ENCODE peak calls at places on chromosomes 12 and 14, in four cellular contexts. N is mesenteric fat pad; Z is NCI-H774; H is stimulated activated CD4-positive, alpha-beta T cell treated with anti-CD3 and anti-CD28 coated beads, Interleukin-2, amount 100 ng/mL, for 24 hours. V is an unnamed sample.

GRCh38 chr12:90970471-90970870 is 15.5 kb upstream of the CCER1 start:
- DNase-seq in N (no peak), H (no peak), Z (no peak), V (no peak)

GRCh38 chr12:84911331-84912190 is 1.0 kb downstream of the SLC6A15 start:
- DNase-seq in Z (peak; percentile 82), N (no peak), H (peak; percentile 2), V (peak; percentile 87)

GRCh38 chr12:128486951-128487350 is 220.0 kb downstream of the TMEM132C start:
- DNase-seq in H (no peak), Z (no peak), N (no peak), V (peak; percentile 72)

GRCh38 chr12:59570134-59570533 is 25.7 kb upstream of the SLC16A7 start:
- DNase-seq in N (no peak), Z (no peak), H (no peak), V (no peak)

GRCh38 chr12:110750784-110751461 is 8.2 kb upstream of the PPP1CC start:
- DNase-seq in N (peak; percentile 51), H (no peak), Z (no peak), V (no peak)

GRCh38 chr14:33592298-33592697 is 358.6 kb downstream of the EGLN3 start:
- DNase-seq in H (no peak), Z (no peak), N (no peak), V (no peak)

GRCh38 chr12:54968181-54968730 is 16.3 kb downstream of the TESPA1 start:
- DNase-seq in H (no peak), N (no peak), Z (no peak), V (no peak)

GRCh38 chr12:92543359-92543758 is 159.4 kb upstream of the PLEKHG7 start:
- DNase-seq in Z (no peak), N (no peak), H (no peak), V (no peak)

GRCh38 chr12:116595186-116595585 is 36.0 kb downstream of the MAP1LC3B2 start:
- DNase-seq in N (no peak), Z (no peak), H (no peak), V (peak; percentile 16)

GRCh38 chr14:50008562-50009355 is 107.6 kb downstream of the VCPKMT start:
- DNase-seq in H (no peak), N (no peak), Z (no peak), V (no peak)

GRCh38 chr14:77045570-77045890 is 17.0 kb upstream of the IRF2BPL start:
- DNase-seq in H (no peak), N (no peak), Z (no peak), V (no peak)

GRCh38 chr14:42428996-42429395 is 822.3 kb downstream of the LRFN5 start:
- DNase-seq in H (no peak), Z (no peak), N (no peak), V (no peak)

GRCh38 chr14:90439874-90440442 is 43.1 kb downstream of the CALM1 start:
- DNase-seq in H (no peak), Z (no peak), N (no peak), V (no peak)

GRCh38 chr12:117680311-117680710 is 288.5 kb downstream of the KSR2 start:
- DNase-seq in N (no peak), H (no peak), Z (no peak), V (no peak)

GRCh38 chr12:75831413-75831812 is 200.2 kb downstream of the PHLDA1 start:
- DNase-seq in Z (no peak), H (no peak), N (no peak), V (no peak)

GRCh38 chr14:105355850-105356604 is 41.5 kb downstream of the PACS2 start:
- DNase-seq in N (no peak), H (no peak), Z (no peak), V (no peak)

GRCh38 chr14:90087433-90087832 is 25.6 kb downstream of the KCNK13 start:
- DNase-seq in Z (no peak), N (no peak), H (no peak), V (peak; percentile 81)

GRCh38 chr12:121805171-121805687 is 1.4 kb downstream of the SETD1B start:
- DNase-seq in H (no peak), Z (no peak), N (no peak), V (no peak)

GRCh38 chr14:72714871-72715214 is 179.1 kb downstream of the DPF3 start:
- DNase-seq in N (no peak), Z (no peak), H (no peak), V (no peak)

GRCh38 chr12:28294300-28294699 is 104.0 kb downstream of the CCDC91 start:
- DNase-seq in N (no peak), H (no peak), Z (no peak), V (no peak)

GRCh38 chr12:50620050-50620974 is 115.5 kb downstream of the DIP2B start:
- DNase-seq in H (no peak), N (no peak), Z (peak; percentile 47), V (peak; percentile 43)

GRCh38 chr14:92451755-92452154 is 61.8 kb upstream of the RIN3 start:
- DNase-seq in N (no peak), H (no peak), Z (no peak), V (no peak)

GRCh38 chr14:51188566-51189185 is 51.4 kb upstream of the TMX1 start:
- DNase-seq in N (no peak), Z (no peak), H (no peak), V (peak; percentile 52)

GRCh38 chr14:99718031-99718810 is 34.1 kb downstream of the CYP46A1 start:
- DNase-seq in Z (no peak), N (peak; percentile 62), H (no peak), V (no peak)

GRCh38 chr12:20492251-20492728 is 124.0 kb downstream of the PDE3A start:
- DNase-seq in Z (no peak), H (peak; percentile 0), N (no peak), V (no peak)

GRCh38 chr14:104263671-104264358 is 125.4 kb downstream of the KIF26A start:
- DNase-seq in Z (no peak), N (no peak), H (no peak), V (no peak)

GRCh38 chr12:27549801-27550652 is 26.0 kb downstream of the PPFIBP1 start:
- DNase-seq in N (no peak), Z (no peak), H (no peak), V (peak; percentile 57)

GRCh38 chr12:69821441-69822204 is 3.4 kb upstream of the MYRFL start:
- DNase-seq in Z (no peak), N (no peak), H (no peak), V (peak; percentile 41)

GRCh38 chr12:60630796-60631195 is 1035.0 kb downstream of the SLC16A7 start:
- DNase-seq in Z (no peak), N (no peak), H (no peak), V (no peak)

GRCh38 chr14:89417469-89418225 is 614 bp upstream of the FOXN3 start:
- DNase-seq in N (peak; percentile 91), Z (peak; percentile 28), H (peak; percentile 58), V (peak; percentile 54)

GRCh38 chr12:57864382-57864781 is 17.9 kb upstream of the CTDSP2 start:
- DNase-seq in N (no peak), H (no peak), Z (no peak), V (no peak)

GRCh38 chr14:34237677-34238076 is 224.4 kb downstream of the SPTSSA start:
- DNase-seq in Z (no peak), N (no peak), H (no peak), V (no peak)